ENCODE peak calls at places on chromosomes 2 and 18, in eight cellular contexts. One of them, this sample, is unnamed.

GRCh38 chr2:63058149-63058741 is 7.6 kb downstream of the OTX1 start:
- DNase-seq in CD4-positive, alpha-beta T cell: no peak
- DNase-seq in hepatic stellate cell: no peak
- DNase-seq in cardiac fibroblast: peak
- DNase-seq in epithelial cell of prostate: no peak
- DNase-seq in brain microvascular endothelial cell: no peak
- DNase-seq in astrocyte of the hippocampus: peak
- DNase-seq in mesenteric fat pad: no peak
- DNase-seq in this sample: no peak

GRCh38 chr2:236872971-236873370 is 212.7 kb upstream of the COPS8 start:
- DNase-seq in CD4-positive, alpha-beta T cell: no peak
- DNase-seq in hepatic stellate cell: no peak
- DNase-seq in cardiac fibroblast: no peak
- DNase-seq in epithelial cell of prostate: no peak
- DNase-seq in brain microvascular endothelial cell: no peak
- DNase-seq in astrocyte of the hippocampus: no peak
- DNase-seq in mesenteric fat pad: no peak
- DNase-seq in this sample: no peak

GRCh38 chr2:236862526-236862925 is 223.2 kb upstream of the COPS8 start:
- DNase-seq in CD4-positive, alpha-beta T cell: no peak
- DNase-seq in hepatic stellate cell: no peak
- DNase-seq in cardiac fibroblast: no peak
- DNase-seq in epithelial cell of prostate: no peak
- DNase-seq in brain microvascular endothelial cell: no peak
- DNase-seq in astrocyte of the hippocampus: no peak
- DNase-seq in mesenteric fat pad: peak
- DNase-seq in this sample: no peak

GRCh38 chr2:207333599-207334308 is 168.0 kb upstream of the KLF7 start:
- DNase-seq in CD4-positive, alpha-beta T cell: no peak
- DNase-seq in hepatic stellate cell: no peak
- DNase-seq in cardiac fibroblast: peak
- DNase-seq in epithelial cell of prostate: no peak
- DNase-seq in brain microvascular endothelial cell: no peak
- DNase-seq in astrocyte of the hippocampus: peak
- DNase-seq in mesenteric fat pad: no peak
- DNase-seq in this sample: no peak

GRCh38 chr18:55115606-55116005 is 156.3 kb upstream of the CCDC68 start:
- DNase-seq in CD4-positive, alpha-beta T cell: no peak
- DNase-seq in hepatic stellate cell: no peak
- DNase-seq in cardiac fibroblast: peak
- DNase-seq in epithelial cell of prostate: no peak
- DNase-seq in brain microvascular endothelial cell: no peak
- DNase-seq in astrocyte of the hippocampus: no peak
- DNase-seq in mesenteric fat pad: no peak
- DNase-seq in this sample: no peak

GRCh38 chr2:215904101-215904500 is 109.2 kb downstream of the MREG start:
- DNase-seq in CD4-positive, alpha-beta T cell: no peak
- DNase-seq in hepatic stellate cell: peak
- DNase-seq in cardiac fibroblast: peak
- DNase-seq in epithelial cell of prostate: peak
- DNase-seq in brain microvascular endothelial cell: peak
- DNase-seq in astrocyte of the hippocampus: peak
- DNase-seq in mesenteric fat pad: no peak
- DNase-seq in this sample: no peak

GRCh38 chr2:202632682-202633081 is 2.1 kb upstream of the FAM117B start:
- DNase-seq in CD4-positive, alpha-beta T cell: no peak
- DNase-seq in hepatic stellate cell: no peak
- DNase-seq in cardiac fibroblast: peak
- DNase-seq in epithelial cell of prostate: no peak
- DNase-seq in brain microvascular endothelial cell: peak
- DNase-seq in astrocyte of the hippocampus: peak
- DNase-seq in mesenteric fat pad: no peak
- DNase-seq in this sample: peak

GRCh38 chr2:63888490-63889402 is 47.0 kb downstream of the UGP2 start:
- DNase-seq in CD4-positive, alpha-beta T cell: peak
- DNase-seq in hepatic stellate cell: peak
- DNase-seq in cardiac fibroblast: peak
- DNase-seq in epithelial cell of prostate: no peak
- DNase-seq in brain microvascular endothelial cell: peak
- DNase-seq in astrocyte of the hippocampus: peak
- DNase-seq in mesenteric fat pad: no peak
- DNase-seq in this sample: peak

GRCh38 chr2:190840572-190841172 is 39.9 kb upstream of the GLS start:
- DNase-seq in CD4-positive, alpha-beta T cell: no peak
- DNase-seq in hepatic stellate cell: no peak
- DNase-seq in cardiac fibroblast: no peak
- DNase-seq in epithelial cell of prostate: no peak
- DNase-seq in brain microvascular endothelial cell: no peak
- DNase-seq in astrocyte of the hippocampus: no peak
- DNase-seq in mesenteric fat pad: no peak
- DNase-seq in this sample: peak

GRCh38 chr2:111671426-111672150 is 212.4 kb downstream of the ANAPC1 start:
- DNase-seq in CD4-positive, alpha-beta T cell: no peak
- DNase-seq in hepatic stellate cell: no peak
- DNase-seq in cardiac fibroblast: peak
- DNase-seq in epithelial cell of prostate: no peak
- DNase-seq in brain microvascular endothelial cell: peak
- DNase-seq in astrocyte of the hippocampus: no peak
- DNase-seq in mesenteric fat pad: peak
- DNase-seq in this sample: peak

GRCh38 chr2:98773907-98774306 is 43.0 kb upstream of the MGAT4A start:
- DNase-seq in CD4-positive, alpha-beta T cell: no peak
- DNase-seq in hepatic stellate cell: no peak
- DNase-seq in cardiac fibroblast: no peak
- DNase-seq in epithelial cell of prostate: no peak
- DNase-seq in brain microvascular endothelial cell: no peak
- DNase-seq in astrocyte of the hippocampus: no peak
- DNase-seq in mesenteric fat pad: no peak
- DNase-seq in this sample: no peak

GRCh38 chr2:106137944-106138903 is 55.9 kb downstream of the UXS1 start:
- DNase-seq in CD4-positive, alpha-beta T cell: no peak
- DNase-seq in hepatic stellate cell: peak
- DNase-seq in cardiac fibroblast: no peak
- DNase-seq in epithelial cell of prostate: no peak
- DNase-seq in brain microvascular endothelial cell: no peak
- DNase-seq in astrocyte of the hippocampus: no peak
- DNase-seq in mesenteric fat pad: no peak
- DNase-seq in this sample: no peak

GRCh38 chr2:174176898-174177297 is 71.4 kb downstream of the OLA1 start:
- DNase-seq in CD4-positive, alpha-beta T cell: no peak
- DNase-seq in hepatic stellate cell: no peak
- DNase-seq in cardiac fibroblast: peak
- DNase-seq in epithelial cell of prostate: peak
- DNase-seq in brain microvascular endothelial cell: peak
- DNase-seq in astrocyte of the hippocampus: peak
- DNase-seq in mesenteric fat pad: no peak
- DNase-seq in this sample: no peak

GRCh38 chr2:224723606-224724217 is 7.5 kb upstream of the CCDC195 start:
- DNase-seq in CD4-positive, alpha-beta T cell: no peak
- DNase-seq in hepatic stellate cell: no peak
- DNase-seq in cardiac fibroblast: peak
- DNase-seq in epithelial cell of prostate: no peak
- DNase-seq in brain microvascular endothelial cell: peak
- DNase-seq in astrocyte of the hippocampus: no peak
- DNase-seq in mesenteric fat pad: no peak
- DNase-seq in this sample: no peak

GRCh38 chr18:47754311-47755101 is 176.0 kb downstream of the SMAD2 start:
- DNase-seq in CD4-positive, alpha-beta T cell: peak
- DNase-seq in hepatic stellate cell: peak
- DNase-seq in cardiac fibroblast: peak
- DNase-seq in epithelial cell of prostate: no peak
- DNase-seq in brain microvascular endothelial cell: no peak
- DNase-seq in astrocyte of the hippocampus: peak
- DNase-seq in mesenteric fat pad: no peak
- DNase-seq in this sample: peak

GRCh38 chr2:8481463-8482009 is 200.3 kb upstream of the ID2 start:
- DNase-seq in CD4-positive, alpha-beta T cell: no peak
- DNase-seq in hepatic stellate cell: no peak
- DNase-seq in cardiac fibroblast: no peak
- DNase-seq in epithelial cell of prostate: no peak
- DNase-seq in brain microvascular endothelial cell: no peak
- DNase-seq in astrocyte of the hippocampus: no peak
- DNase-seq in mesenteric fat pad: no peak
- DNase-seq in this sample: no peak

GRCh38 chr18:54805571-54806334 is 22.5 kb upstream of the RAB27B start:
- DNase-seq in CD4-positive, alpha-beta T cell: no peak
- DNase-seq in hepatic stellate cell: peak
- DNase-seq in cardiac fibroblast: peak
- DNase-seq in epithelial cell of prostate: no peak
- DNase-seq in brain microvascular endothelial cell: peak
- DNase-seq in astrocyte of the hippocampus: peak
- DNase-seq in mesenteric fat pad: no peak
- DNase-seq in this sample: no peak

GRCh38 chr18:41955688-41956087 is 654 bp downstream of the PIK3C3 start:
- DNase-seq in CD4-positive, alpha-beta T cell: no peak
- DNase-seq in hepatic stellate cell: no peak
- DNase-seq in cardiac fibroblast: no peak
- DNase-seq in epithelial cell of prostate: no peak
- DNase-seq in brain microvascular endothelial cell: no peak
- DNase-seq in astrocyte of the hippocampus: no peak
- DNase-seq in mesenteric fat pad: no peak
- DNase-seq in this sample: no peak

This sample was measured in thyroid gland.